ENCODE peak calls at places on chromosomes 4 and X, in seven cellular contexts. One of them, this sample, is unnamed.

GRCh38 chrX:71859637-71860036 is 51.0 kb upstream of the NHSL2 start:
- DNase-seq in Peyer's patch: no peak
- DNase-seq in cardiac muscle cell: peak; percentile 54
- DNase-seq in fibroblast of lung: peak; percentile 34
- DNase-seq in fibroblast of pulmonary artery: peak; percentile 44
- DNase-seq in GM06990: no peak
- DNase-seq in MM.1S: peak; percentile 45
- DNase-seq in this sample: peak; percentile 49

GRCh38 chr4:101348367-101348827 is 1.1 kb upstream of the PPP3CA start:
- DNase-seq in Peyer's patch: no peak
- DNase-seq in GM06990: no peak
- DNase-seq in cardiac muscle cell: no peak
- DNase-seq in fibroblast of pulmonary artery: no peak
- DNase-seq in MM.1S: no peak
- DNase-seq in fibroblast of lung: no peak
- DNase-seq in this sample: no peak

GRCh38 chr4:142706381-142706780 is 139.7 kb downstream of the INPP4B start:
- DNase-seq in Peyer's patch: no peak
- DNase-seq in cardiac muscle cell: no peak
- DNase-seq in fibroblast of lung: no peak
- DNase-seq in fibroblast of pulmonary artery: no peak
- DNase-seq in GM06990: no peak
- DNase-seq in MM.1S: no peak
- DNase-seq in this sample: no peak

GRCh38 chr4:58301384-58301783 is 1191.2 kb upstream of the IGFBP7 start:
- DNase-seq in fibroblast of lung: no peak
- DNase-seq in GM06990: no peak
- DNase-seq in Peyer's patch: no peak
- DNase-seq in MM.1S: no peak
- DNase-seq in fibroblast of pulmonary artery: peak; percentile 77
- DNase-seq in cardiac muscle cell: peak; percentile 27
- DNase-seq in this sample: peak; percentile 2

GRCh38 chr4:12827966-12828365 is 656.2 kb downstream of the RAB28 start:
- DNase-seq in Peyer's patch: no peak
- DNase-seq in MM.1S: no peak
- DNase-seq in GM06990: no peak
- DNase-seq in fibroblast of lung: no peak
- DNase-seq in fibroblast of pulmonary artery: no peak
- DNase-seq in cardiac muscle cell: no peak
- DNase-seq in this sample: no peak

GRCh38 chrX:20517565-20517964 is 250.9 kb upstream of the RPS6KA3 start:
- DNase-seq in cardiac muscle cell: peak; percentile 33
- DNase-seq in MM.1S: no peak
- DNase-seq in fibroblast of pulmonary artery: no peak
- DNase-seq in Peyer's patch: no peak
- DNase-seq in fibroblast of lung: peak; percentile 73
- DNase-seq in GM06990: no peak
- DNase-seq in this sample: no peak

GRCh38 chrX:12901486-12901885 is 4.9 kb upstream of the TLR8 start:
- DNase-seq in MM.1S: peak; percentile 55
- DNase-seq in GM06990: peak; percentile 22
- DNase-seq in fibroblast of lung: peak; percentile 27
- DNase-seq in cardiac muscle cell: peak; percentile 63
- DNase-seq in Peyer's patch: peak; percentile 59
- DNase-seq in fibroblast of pulmonary artery: peak; percentile 62
- DNase-seq in this sample: peak; percentile 64

GRCh38 chr4:168908093-168908492 is 102.0 kb downstream of the CBR4 start:
- DNase-seq in cardiac muscle cell: peak; percentile 38
- DNase-seq in fibroblast of lung: peak; percentile 83
- DNase-seq in MM.1S: no peak
- DNase-seq in GM06990: no peak
- DNase-seq in Peyer's patch: no peak
- DNase-seq in fibroblast of pulmonary artery: peak; percentile 62
- DNase-seq in this sample: peak; percentile 48

GRCh38 chr4:17817027-17817426 is 6.2 kb downstream of the NCAPG start:
- DNase-seq in cardiac muscle cell: peak; percentile 88
- DNase-seq in GM06990: peak; percentile 30
- DNase-seq in MM.1S: peak; percentile 65
- DNase-seq in fibroblast of pulmonary artery: peak; percentile 89
- DNase-seq in Peyer's patch: no peak
- DNase-seq in fibroblast of lung: peak; percentile 69
- DNase-seq in this sample: peak; percentile 91

GRCh38 chr4:71729856-71730255 is 54.0 kb downstream of the GC start:
- DNase-seq in fibroblast of pulmonary artery: no peak
- DNase-seq in Peyer's patch: no peak
- DNase-seq in fibroblast of lung: no peak
- DNase-seq in GM06990: no peak
- DNase-seq in cardiac muscle cell: no peak
- DNase-seq in MM.1S: no peak
- DNase-seq in this sample: no peak

GRCh38 chr4:76585897-76586360 is 150.9 kb downstream of the SHROOM3 start:
- DNase-seq in GM06990: peak; percentile 51
- DNase-seq in cardiac muscle cell: peak; percentile 54
- DNase-seq in Peyer's patch: peak; percentile 94
- DNase-seq in fibroblast of lung: peak; percentile 83
- DNase-seq in fibroblast of pulmonary artery: peak; percentile 23
- DNase-seq in MM.1S: peak; percentile 91
- DNase-seq in this sample: peak; percentile 76

GRCh38 chrX:133776072-133776471 is 209.3 kb downstream of the GPC3 start:
- DNase-seq in fibroblast of lung: no peak
- DNase-seq in Peyer's patch: no peak
- DNase-seq in fibroblast of pulmonary artery: no peak
- DNase-seq in MM.1S: no peak
- DNase-seq in GM06990: no peak
- DNase-seq in cardiac muscle cell: peak; percentile 6
- DNase-seq in this sample: peak; percentile 10

GRCh38 chr4:2570551-2571222 is 34.2 kb downstream of the FAM193A start:
- DNase-seq in cardiac muscle cell: no peak
- DNase-seq in fibroblast of pulmonary artery: no peak
- DNase-seq in Peyer's patch: no peak
- DNase-seq in fibroblast of lung: no peak
- DNase-seq in GM06990: peak; percentile 23
- DNase-seq in MM.1S: no peak
- DNase-seq in this sample: no peak

GRCh38 chr4:159281781-159282180 is 178.9 kb downstream of the RAPGEF2 start:
- DNase-seq in cardiac muscle cell: no peak
- DNase-seq in Peyer's patch: no peak
- DNase-seq in MM.1S: no peak
- DNase-seq in fibroblast of pulmonary artery: no peak
- DNase-seq in GM06990: no peak
- DNase-seq in fibroblast of lung: peak; percentile 38
- DNase-seq in this sample: no peak

GRCh38 chrX:82237328-82237727 is 1035.4 kb downstream of the SH3BGRL start:
- DNase-seq in fibroblast of lung: peak; percentile 0
- DNase-seq in GM06990: no peak
- DNase-seq in MM.1S: no peak
- DNase-seq in Peyer's patch: no peak
- DNase-seq in fibroblast of pulmonary artery: no peak
- DNase-seq in cardiac muscle cell: no peak
- DNase-seq in this sample: no peak

GRCh38 chr4:99062120-99062519 is 26.5 kb downstream of the ADH5 start:
- DNase-seq in cardiac muscle cell: no peak
- DNase-seq in fibroblast of lung: peak; percentile 15
- DNase-seq in MM.1S: no peak
- DNase-seq in Peyer's patch: no peak
- DNase-seq in GM06990: no peak
- DNase-seq in fibroblast of pulmonary artery: no peak
- DNase-seq in this sample: peak; percentile 23

GRCh38 chrX:53704294-53704693 is 17.8 kb upstream of the HUWE1 start:
- DNase-seq in cardiac muscle cell: no peak
- DNase-seq in fibroblast of pulmonary artery: no peak
- DNase-seq in fibroblast of lung: no peak
- DNase-seq in MM.1S: no peak
- DNase-seq in Peyer's patch: no peak
- DNase-seq in GM06990: peak; percentile 38
- DNase-seq in this sample: no peak

GRCh38 chr4:55866290-55866907 is 13.0 kb downstream of the EXOC1 start:
- DNase-seq in fibroblast of pulmonary artery: peak; percentile 94
- DNase-seq in fibroblast of lung: peak; percentile 96
- DNase-seq in cardiac muscle cell: peak; percentile 93
- DNase-seq in MM.1S: peak; percentile 75
- DNase-seq in GM06990: peak; percentile 23
- DNase-seq in Peyer's patch: no peak
- DNase-seq in this sample: peak; percentile 97

GRCh38 chrX:120262781-120263719 is 12.4 kb downstream of the ZBTB33 start:
- DNase-seq in fibroblast of pulmonary artery: no peak
- DNase-seq in Peyer's patch: no peak
- DNase-seq in cardiac muscle cell: no peak
- DNase-seq in MM.1S: no peak
- DNase-seq in GM06990: no peak
- DNase-seq in fibroblast of lung: no peak
- DNase-seq in this sample: no peak

GRCh38 chrX:115559672-115560071 is 1.3 kb upstream of the PLS3 start:
- DNase-seq in fibroblast of pulmonary artery: no peak
- DNase-seq in fibroblast of lung: no peak
- DNase-seq in Peyer's patch: no peak
- DNase-seq in cardiac muscle cell: no peak
- DNase-seq in MM.1S: no peak
- DNase-seq in GM06990: no peak
- DNase-seq in this sample: no peak

GRCh38 chrX:115562492-115562872 is 1.5 kb downstream of the PLS3 start:
- DNase-seq in MM.1S: no peak
- DNase-seq in cardiac muscle cell: peak; percentile 68
- DNase-seq in Peyer's patch: no peak
- DNase-seq in fibroblast of pulmonary artery: peak; percentile 70
- DNase-seq in GM06990: no peak
- DNase-seq in fibroblast of lung: peak; percentile 43
- DNase-seq in this sample: peak; percentile 67

GRCh38 chrX:115561605-115562491 is 874 bp downstream of the PLS3 start:
- DNase-seq in fibroblast of lung: peak; percentile 44
- DNase-seq in GM06990: peak; percentile 47
- DNase-seq in Peyer's patch: peak; percentile 52
- DNase-seq in MM.1S: no peak
- DNase-seq in fibroblast of pulmonary artery: peak; percentile 57
- DNase-seq in cardiac muscle cell: peak; percentile 60
- DNase-seq in this sample: peak; percentile 54

GRCh38 chrX:115560211-115560977 is 580 bp upstream of the PLS3 start:
- DNase-seq in MM.1S: no peak
- DNase-seq in cardiac muscle cell: peak; percentile 66
- DNase-seq in fibroblast of lung: peak; percentile 70
- DNase-seq in Peyer's patch: no peak
- DNase-seq in GM06990: no peak
- DNase-seq in fibroblast of pulmonary artery: peak; percentile 69
- DNase-seq in this sample: peak; percentile 52

GRCh38 chrX:115560978-115561604 is at the start of gene PLS3:
- DNase-seq in MM.1S: peak; percentile 42
- DNase-seq in GM06990: peak; percentile 88
- DNase-seq in fibroblast of lung: peak; percentile 90
- DNase-seq in fibroblast of pulmonary artery: peak; percentile 88
- DNase-seq in cardiac muscle cell: peak; percentile 92
- DNase-seq in Peyer's patch: peak; percentile 66
- DNase-seq in this sample: peak; percentile 89
- H3K4me3 ChIP-seq in MM.1S: peak within 1 kb of the TSS; percentile 36
- H3K4me3 ChIP-seq in GM06990: peak within 1 kb of the TSS; percentile 46
- H3K4me3 ChIP-seq in fibroblast of lung: peak within 1 kb of the TSS; percentile 80
- H3K4me3 ChIP-seq in fibroblast of pulmonary artery: peak within 1 kb of the TSS; percentile 75
- H3K4me3 ChIP-seq in cardiac muscle cell: peak within 1 kb of the TSS; percentile 89
- H3K4me3 ChIP-seq in Peyer's patch: peak within 1 kb of the TSS; percentile 62
- H3K4me3 ChIP-seq in this sample: peak within 1 kb of the TSS; percentile 75

DNA sequence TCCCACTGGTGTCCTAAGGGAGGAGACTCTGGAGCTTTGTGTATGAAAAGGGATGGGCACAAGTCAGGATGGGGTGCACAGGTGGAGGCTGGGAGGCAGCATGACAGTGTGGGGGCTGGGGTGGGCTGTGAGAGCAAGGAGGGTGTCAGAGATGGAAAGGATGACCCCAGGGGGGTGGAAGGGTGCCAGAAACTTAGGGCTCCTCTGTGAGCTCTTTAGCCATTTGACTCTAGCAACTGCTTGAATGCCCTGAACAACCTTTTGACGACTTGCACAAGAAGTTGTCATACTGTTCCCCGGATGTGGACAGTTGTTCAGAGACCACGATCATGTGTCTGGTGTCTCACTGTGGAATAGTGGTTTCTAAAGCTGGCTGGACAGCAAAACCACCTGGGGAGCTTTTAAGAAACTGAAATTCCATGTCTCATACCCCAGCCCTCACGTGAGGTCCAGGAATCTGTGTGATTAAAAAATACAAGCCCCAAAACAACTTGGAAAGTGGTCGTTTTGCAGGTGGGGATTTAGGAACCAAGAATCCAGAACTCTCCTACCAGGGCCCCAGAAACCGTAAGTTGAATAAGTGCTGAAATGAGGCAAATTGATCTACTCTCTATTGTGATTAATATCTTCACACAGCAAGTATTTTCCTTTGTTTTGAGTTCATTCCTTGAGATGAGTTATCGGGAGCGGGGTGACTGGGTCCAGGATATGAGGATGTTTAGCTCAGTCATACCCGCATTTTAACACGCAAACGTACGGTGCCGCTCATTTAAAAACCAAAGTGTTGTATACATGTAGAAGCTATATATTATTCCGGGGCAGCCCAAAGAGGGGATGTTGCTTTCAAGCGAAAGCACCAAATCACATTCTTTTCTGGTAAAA is 3.4 kb downstream of the RHOH start:
- DNase-seq in fibroblast of pulmonary artery: no peak
- DNase-seq in cardiac muscle cell: no peak
- DNase-seq in GM06990: peak; percentile 77
- DNase-seq in fibroblast of lung: peak; percentile 52
- DNase-seq in MM.1S: peak; percentile 95
- DNase-seq in Peyer's patch: no peak
- DNase-seq in this sample: peak; percentile 84
- TF ChIP-seq CTCF in fibroblast of pulmonary artery: no peak
- TF ChIP-seq CTCF in cardiac muscle cell: no peak
- TF ChIP-seq CTCF in GM06990: no peak
- TF ChIP-seq CTCF in fibroblast of lung: no peak
- TF ChIP-seq CTCF in MM.1S: no peak
- TF ChIP-seq CTCF in Peyer's patch: no peak
- TF ChIP-seq CTCF in this sample: no peak

DNA sequence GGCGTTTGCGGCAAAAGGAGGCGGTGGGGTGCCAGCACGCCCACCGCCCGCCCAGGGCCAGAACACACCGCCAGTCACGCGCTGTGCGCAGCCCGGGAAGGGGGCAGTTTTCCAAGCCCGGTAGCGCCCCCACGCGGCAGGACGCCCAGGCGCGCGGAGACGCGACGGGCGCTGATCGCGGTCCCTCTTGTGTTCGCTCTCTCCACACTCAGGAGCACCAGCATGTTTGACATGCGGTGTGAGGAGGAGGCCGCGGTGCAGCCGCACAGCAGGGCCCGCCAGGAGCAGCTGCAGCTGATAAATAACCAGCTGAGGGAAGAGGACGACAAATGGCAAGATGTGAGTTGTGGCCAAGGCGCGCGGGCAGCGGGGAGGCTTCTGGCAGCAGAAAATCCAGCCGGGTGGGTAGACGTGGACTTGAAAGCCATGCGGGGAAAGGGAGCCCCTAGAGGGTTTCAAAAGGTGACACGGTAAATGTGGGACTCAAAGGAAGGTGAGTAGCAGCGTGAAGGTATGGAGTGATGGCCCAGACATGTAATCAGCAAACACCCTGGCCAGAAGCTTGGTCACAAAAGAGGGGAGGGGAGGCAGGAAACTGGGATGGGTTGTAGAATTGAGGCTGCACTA is 104.1 kb downstream of the PHOX2B start:
- DNase-seq in cardiac muscle cell: peak; percentile 61
- DNase-seq in MM.1S: no peak
- DNase-seq in fibroblast of lung: peak; percentile 57
- DNase-seq in fibroblast of pulmonary artery: peak; percentile 46
- DNase-seq in Peyer's patch: peak; percentile 79
- DNase-seq in GM06990: peak; percentile 32
- DNase-seq in this sample: peak; percentile 61
- H3K4me3 ChIP-seq in cardiac muscle cell: no peak overlapping the region
- H3K4me3 ChIP-seq in MM.1S: no peak overlapping the region
- H3K4me3 ChIP-seq in fibroblast of lung: peak overlapping the region; percentile 8
- H3K4me3 ChIP-seq in fibroblast of pulmonary artery: no peak overlapping the region
- H3K4me3 ChIP-seq in Peyer's patch: peak overlapping the region; percentile 24
- H3K4me3 ChIP-seq in GM06990: no peak overlapping the region
- H3K4me3 ChIP-seq in this sample: peak overlapping the region; percentile 23

GRCh38 chrX:34365482-34365881 is 233.4 kb upstream of the FAM47A start:
- DNase-seq in GM06990: no peak
- DNase-seq in cardiac muscle cell: peak; percentile 54
- DNase-seq in Peyer's patch: no peak
- DNase-seq in MM.1S: no peak
- DNase-seq in fibroblast of pulmonary artery: peak; percentile 60
- DNase-seq in fibroblast of lung: no peak
- DNase-seq in this sample: peak; percentile 57
- TF ChIP-seq CTCF in GM06990: no peak
- TF ChIP-seq CTCF in cardiac muscle cell: peak; percentile 42
- TF ChIP-seq CTCF in Peyer's patch: no peak
- TF ChIP-seq CTCF in MM.1S: no peak
- TF ChIP-seq CTCF in fibroblast of pulmonary artery: peak; percentile 38
- TF ChIP-seq CTCF in fibroblast of lung: peak; percentile 16
- TF ChIP-seq CTCF in this sample: peak; percentile 53